ENCODE peak calls at places on chromosomes 4 and X, in five cellular contexts. G is globus pallidus, K is ELR, V is cerebellar cortex, U is breast epithelium. D is an unnamed sample.

GRCh38 chrX:22012051-22012450 is 20.1 kb upstream of the PHEX start:
- DNase-seq in G (no peak), K (no peak), V (no peak), U (no peak), D (no peak)

GRCh38 chr4:154292589-154292988 is 199.0 kb downstream of the DCHS2 start:
- DNase-seq in G (no peak), K (no peak), V (no peak), U (no peak), D (no peak)

GRCh38 chrX:140661657-140662056 is 47.9 kb upstream of the LINC00632 start:
- DNase-seq in G (peak), K (peak), V (peak), U (no peak), D (peak)

GRCh38 chr4:7459471-7459870 is 24.7 kb upstream of the PSAPL1 start:
- DNase-seq in G (no peak), K (no peak), V (no peak), U (no peak), D (no peak)

GRCh38 chrX:13467243-13467642 is 102.2 kb upstream of the EGFL6 start:
- DNase-seq in G (no peak), K (no peak), V (no peak), U (no peak), D (no peak)

GRCh38 chr4:6420036-6420435 is 52.4 kb downstream of the PPP2R2C start:
- DNase-seq in G (no peak), K (no peak), V (peak), U (no peak), D (no peak)

GRCh38 chrX:54921427-54922021 is 900 bp downstream of the TRO start:
- DNase-seq in G (peak), K (peak), V (peak), U (no peak), D (peak)

GRCh38 chr4:53039741-53040458 is 177.8 kb downstream of the RASL11B start:
- DNase-seq in G (no peak), K (no peak), V (no peak), U (no peak), D (no peak)

GRCh38 chrX:20237864-20238263 is 28.8 kb downstream of the RPS6KA3 start:
- DNase-seq in G (no peak), K (peak), V (no peak), U (no peak), D (no peak)

GRCh38 chr4:6910340-6910959 is 824 bp downstream of the TBC1D14 start:
- DNase-seq in G (no peak), K (no peak), V (no peak), U (no peak), D (no peak)

GRCh38 chr4:11635336-11635735 is 206.6 kb upstream of the HS3ST1 start:
- DNase-seq in G (no peak), K (peak), V (no peak), U (no peak), D (no peak)

GRCh38 chrX:38305971-38306370 is 21.3 kb downstream of the RPGR start:
- DNase-seq in G (no peak), K (no peak), V (no peak), U (no peak), D (no peak)

GRCh38 chr4:112832493-112832892 is 195.6 kb downstream of the LARP7 start:
- DNase-seq in G (no peak), K (no peak), V (no peak), U (no peak), D (no peak)